ENCODE peak calls at places on chromosomes 13 and 19, in four cellular contexts. K is hepatocyte, J is GM23338, Q is MM.1S. L is an unnamed sample.

GRCh38 chr19:54201980-54202379 is 1.3 kb downstream of the RPS9 start:
- DNase-seq in K (no peak), J (no peak), Q (no peak), L (no peak)

GRCh38 chr19:6480843-6481415 is 658 bp downstream of the DENND1C start:
- DNase-seq in K (no peak), J (no peak), Q (no peak), L (no peak)

GRCh38 chr13:35496761-35497386 is 20.4 kb upstream of the MAB21L1 start:
- DNase-seq in K (no peak), J (no peak), Q (no peak), L (peak; percentile 13)

GRCh38 chr13:112979406-112979902 is 10.4 kb downstream of the MCF2L start:
- DNase-seq in K (no peak), J (no peak), Q (no peak), L (no peak)

GRCh38 chr19:34808566-34808965 is 35.6 kb upstream of the ZNF599 start:
- DNase-seq in K (no peak), J (no peak), Q (no peak), L (peak; percentile 73)

GRCh38 chr13:32147976-32148375 is 116.4 kb downstream of the FRY start:
- DNase-seq in K (no peak), J (no peak), Q (no peak), L (no peak)

GRCh38 chr19:54674021-54674617 is 11.3 kb downstream of the LILRB4 start:
- DNase-seq in K (no peak), J (peak; percentile 86), Q (peak; percentile 52), L (peak; percentile 61)

GRCh38 chr13:31781064-31781463 is 41.7 kb downstream of the RXFP2 start:
- DNase-seq in K (no peak), J (no peak), Q (no peak), L (peak; percentile 41)

GRCh38 chr19:5999693-6000092 is 21.8 kb upstream of the RANBP3 start:
- DNase-seq in K (no peak), J (no peak), Q (no peak), L (no peak)

GRCh38 chr13:31767175-31767900 is 28.0 kb downstream of the RXFP2 start:
- DNase-seq in K (no peak), J (no peak), Q (no peak), L (peak; percentile 88)

GRCh38 chr19:46915386-46915785 is 54.6 kb downstream of the ARHGAP35 start:
- DNase-seq in K (no peak), J (no peak), Q (no peak), L (peak; percentile 30)

GRCh38 chr19:11457115-11457514 is 21.7 kb downstream of the PRKCSH start:
- DNase-seq in K (peak; percentile 45), J (no peak), Q (no peak), L (no peak)

GRCh38 chr13:63481334-63481733 is 2065.7 kb upstream of the PCDH20 start:
- DNase-seq in K (no peak), J (no peak), Q (no peak), L (no peak)

GRCh38 chr19:38267780-38268430 is 3.5 kb downstream of the SPINT2 start:
- DNase-seq in K (no peak), J (peak; percentile 38), Q (no peak), L (no peak)

GRCh38 chr13:76489299-76489698 is 396.9 kb downstream of the KCTD12 start:
- DNase-seq in K (no peak), J (no peak), Q (no peak), L (no peak)

GRCh38 chr13:113083402-113084061 is 22.1 kb upstream of the F7 start:
- DNase-seq in K (no peak), J (no peak), Q (no peak), L (peak; percentile 73)

GRCh38 chr19:8575467-8575997 is 1.7 kb downstream of the MYO1F start:
- DNase-seq in K (no peak), J (peak; percentile 77), Q (peak; percentile 26), L (peak; percentile 65)

GRCh38 chr19:57321746-57322145 is 1.5 kb downstream of the ZNF543 start:
- DNase-seq in K (no peak), J (no peak), Q (no peak), L (no peak)

GRCh38 chr19:54704928-54705327 is 19.3 kb upstream of the KIR3DL3 start:
- DNase-seq in K (no peak), J (no peak), Q (no peak), L (no peak)

GRCh38 chr13:29621401-29621800 is 25.9 kb upstream of the SLC7A1 start:
- DNase-seq in K (no peak), J (no peak), Q (no peak), L (peak; percentile 69)

GRCh38 chr19:33226550-33227241 is 1.0 kb upstream of the SLC7A10 start:
- DNase-seq in K (peak; percentile 83), J (peak; percentile 96), Q (no peak), L (peak; percentile 33)

GRCh38 chr13:51047434-51048165 is 63.5 kb downstream of the C13orf42 start:
- DNase-seq in K (no peak), J (no peak), Q (no peak), L (no peak)

GRCh38 chr13:80755925-80756324 is 415.0 kb upstream of the SPRY2 start:
- DNase-seq in K (peak; percentile 4), J (no peak), Q (no peak), L (no peak)

GRCh38 chr13:46062190-46062589 is 9.6 kb upstream of the ZC3H13 start:
- DNase-seq in K (peak; percentile 13), J (no peak), Q (no peak), L (peak; percentile 61)

GRCh38 chr13:82002693-82003092 is 1661.8 kb upstream of the SPRY2 start:
- DNase-seq in K (peak; percentile 8), J (no peak), Q (no peak), L (no peak)

GRCh38 chr13:33260168-33261098 is 25.1 kb downstream of the STARD13 start:
- DNase-seq in K (peak; percentile 37), J (no peak), Q (no peak), L (peak; percentile 29)

GRCh38 chr13:72960541-72960940 is 98.3 kb upstream of the KLF5 start:
- DNase-seq in K (peak; percentile 29), J (peak; percentile 55), Q (no peak), L (no peak)

GRCh38 chr13:91045351-91046034 is 302.0 kb upstream of the MIR17HG start:
- DNase-seq in K (peak; percentile 13), J (peak; percentile 25), Q (no peak), L (peak; percentile 12)

DNA sequence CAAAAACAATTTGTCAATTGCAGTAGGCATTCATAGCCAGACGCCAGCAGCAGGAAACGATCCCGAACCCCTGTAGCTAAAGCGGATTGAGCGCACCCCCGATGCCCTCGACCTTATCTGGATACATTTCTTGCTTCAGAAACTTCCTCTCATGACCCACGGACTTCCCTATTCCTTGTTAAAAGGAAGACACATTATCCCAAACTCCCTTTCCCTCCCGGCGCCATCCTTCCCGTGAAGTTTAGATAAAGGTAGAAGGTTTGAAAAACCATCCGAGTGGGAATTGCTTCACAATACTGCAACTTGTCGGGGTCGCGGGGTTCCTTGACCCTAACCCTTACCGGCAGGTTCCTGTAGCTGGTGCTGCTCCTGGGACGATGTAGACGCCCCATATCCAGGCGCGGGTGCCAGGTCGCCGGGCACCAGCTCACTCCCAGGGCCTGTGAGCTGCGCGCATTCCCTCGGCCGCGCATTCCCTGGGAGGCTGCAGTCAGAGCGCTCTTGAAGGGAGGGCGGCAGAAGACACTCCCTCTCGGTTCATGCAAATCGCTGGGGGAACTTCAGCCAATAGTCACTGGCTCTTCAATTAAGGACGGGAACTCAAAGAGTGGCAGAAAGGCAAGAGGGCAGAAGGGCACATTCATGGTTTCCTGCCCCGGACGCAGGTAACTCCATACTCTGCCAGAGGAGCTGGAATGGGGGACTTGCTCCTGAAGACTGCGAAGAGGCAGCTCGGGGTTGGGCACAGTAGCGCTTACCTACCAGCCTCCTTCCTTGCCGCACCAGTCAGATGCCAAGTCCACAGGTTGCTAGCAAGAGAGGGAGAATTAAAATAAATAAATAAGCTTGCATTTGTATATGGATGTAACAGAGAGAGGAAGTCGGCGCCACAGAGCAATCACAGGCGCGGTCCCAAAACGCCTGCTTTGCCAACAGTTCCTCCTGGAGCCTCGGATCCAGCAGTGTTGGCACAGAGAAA is 674 bp downstream of the PCDH20 start:
- DNase-seq in K (peak; percentile 76), J (peak; percentile 93), Q (no peak), L (no peak)
- TF ChIP-seq EZH2phosphoT487 in K (no peak), J (no peak), Q (no peak), L (no peak)

DNA sequence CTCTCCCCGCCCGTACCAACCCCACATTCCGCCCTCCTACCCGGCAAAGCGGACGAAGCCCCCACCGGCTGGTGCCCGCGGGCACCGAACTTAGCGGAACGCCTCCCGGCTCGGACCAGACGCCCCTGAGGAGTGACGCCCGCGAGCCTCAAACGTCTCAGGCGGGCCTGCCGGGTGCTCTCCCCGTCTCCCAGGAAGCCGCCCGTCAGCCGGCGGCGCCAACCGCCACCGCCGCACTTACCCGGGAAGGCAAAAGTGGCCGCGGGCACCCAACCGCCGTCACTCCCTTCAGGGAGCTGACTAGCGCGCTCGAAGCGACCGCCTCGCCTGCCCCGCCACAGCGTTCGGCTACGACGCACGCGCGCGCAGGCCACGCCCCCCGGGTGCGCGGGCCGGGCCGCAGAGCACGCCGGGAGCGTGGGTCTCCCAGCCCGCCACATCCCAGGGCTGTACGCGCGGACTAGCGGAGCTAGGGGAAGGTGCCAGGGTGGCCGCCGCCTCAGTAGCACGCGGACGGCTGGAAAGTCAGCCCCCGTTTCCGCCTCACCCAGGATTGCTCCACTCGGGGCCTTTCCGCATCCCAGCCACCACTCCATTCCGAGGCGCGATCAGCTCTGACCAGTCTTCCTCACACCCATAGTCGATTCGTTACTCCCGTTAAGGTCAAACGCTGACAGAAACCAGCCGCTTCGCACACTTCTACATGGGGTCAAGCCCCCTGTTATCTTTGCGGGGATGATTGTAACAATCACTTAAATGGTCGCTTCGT is at the start of gene TEX30:
- DNase-seq in K (peak; percentile 94), J (peak; percentile 82), Q (peak; percentile 92), L (peak; percentile 94)
- H3K9me2 ChIP-seq in K (no peaks in the 10 kb centered on the region), J (no peaks in the 10 kb centered on the region), Q (no peaks in the 10 kb centered on the region), L (no peaks in the 10 kb centered on the region)

DNA sequence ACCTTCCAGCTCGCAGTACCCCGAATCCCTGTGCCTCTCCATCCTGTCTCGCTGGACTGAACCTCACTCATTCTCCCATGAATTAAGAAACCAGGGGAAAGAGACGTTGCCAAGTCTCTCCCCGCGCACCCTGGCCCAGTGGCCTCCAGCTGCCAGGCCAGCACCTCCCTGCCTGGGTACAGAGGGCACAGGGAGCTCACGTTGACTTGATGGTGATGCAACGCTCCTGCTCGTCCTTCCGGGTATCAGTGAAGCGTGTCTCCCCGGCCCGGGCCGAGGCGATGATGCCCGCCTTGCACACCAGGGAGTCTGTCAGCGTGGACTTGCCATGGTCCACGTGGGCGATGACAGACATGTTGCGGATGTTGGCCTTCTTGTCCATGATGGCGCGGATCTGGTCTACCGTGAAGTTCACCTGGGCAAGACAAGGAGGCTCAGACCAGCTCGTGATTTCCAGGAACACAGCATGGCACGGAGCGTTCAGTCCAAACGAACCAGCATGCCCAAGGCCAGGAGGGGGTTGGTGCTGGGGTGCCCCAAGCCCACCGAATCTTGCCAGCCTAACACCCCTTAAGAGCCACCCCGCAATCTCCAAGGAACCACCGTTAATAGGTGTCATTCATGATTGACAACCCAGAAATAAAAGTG is 1.2 kb downstream of the EEF2 start:
- DNase-seq in K (peak; percentile 57), J (no peak), Q (peak; percentile 38), L (peak; percentile 88)
- TF ChIP-seq EZH2phosphoT487 in K (no peak), J (no peak), Q (no peak), L (no peak)

DNA sequence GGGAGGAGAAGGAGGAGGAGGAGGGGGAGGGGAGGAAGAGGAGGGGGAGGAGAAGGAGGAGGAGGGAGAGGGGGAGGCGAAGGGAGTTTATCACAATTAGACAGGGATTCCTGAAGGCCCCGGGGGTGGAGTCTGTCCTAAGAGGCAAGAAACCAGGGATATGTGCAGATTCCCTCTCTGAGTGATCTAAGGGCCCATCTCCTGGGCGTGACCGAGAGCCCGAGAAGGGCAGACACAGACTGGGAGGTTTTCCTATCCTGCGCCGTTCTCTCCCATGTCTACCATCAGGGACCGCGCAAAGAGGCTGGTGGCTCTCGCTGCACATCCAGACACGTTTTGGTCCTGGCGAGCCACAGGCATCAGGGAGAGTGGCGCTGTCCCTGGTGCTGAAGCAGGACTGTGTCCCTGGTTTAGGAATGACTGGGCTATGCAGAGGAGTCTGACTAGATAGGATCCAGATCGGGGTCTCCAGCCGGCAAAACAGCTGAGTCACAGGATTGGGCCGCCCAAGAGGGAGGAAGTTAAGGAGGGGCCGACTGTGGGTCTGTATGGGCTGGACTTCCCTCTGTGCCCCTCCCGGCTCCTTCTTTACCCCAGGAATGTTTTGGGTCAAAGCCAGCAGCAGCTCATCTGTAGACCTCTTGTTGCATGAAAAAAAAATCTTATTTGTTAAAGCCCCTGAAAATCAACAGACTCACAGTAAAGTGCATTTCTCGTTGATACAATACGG is 17.9 kb upstream of the ZNF175 start:
- DNase-seq in K (peak; percentile 72), J (peak; percentile 97), Q (no peak), L (peak; percentile 76)
- H3K9me2 ChIP-seq in K (no peaks in the 10 kb centered on the region), J (no peaks in the 10 kb centered on the region), Q (no peaks in the 10 kb centered on the region), L (no peaks in the 10 kb centered on the region)